ENCODE peak calls at places on chromosome 11, in eight cellular contexts. P is vagina, Q is GM23338, B is transverse colon, W is endothelial cell of umbilical vein, L is breast epithelium, G is Panc1, A is H1. Y is an unnamed sample.

GRCh38 chr11:114211444-114212122 is 84.6 kb upstream of the NNMT start:
- DNase-seq in L (no peak), B (no peak), G (no peak), A (no peak), P (no peak), W (no peak), Q (peak; percentile 38), Y (no peak)

GRCh38 chr11:3823303-3823702 is 14.9 kb downstream of the PGAP2 start:
- DNase-seq in B (no peak), A (no peak), G (no peak), P (no peak), L (no peak), Q (no peak), W (no peak), Y (no peak)

GRCh38 chr11:110855246-110855645 is 143.0 kb upstream of the ARHGAP20 start:
- DNase-seq in B (no peak), W (no peak), L (no peak), A (no peak), Q (no peak), P (no peak), G (no peak), Y (no peak)

GRCh38 chr11:117584056-117584830 is 212.8 kb downstream of the DSCAML1 start:
- DNase-seq in W (no peak), G (no peak), P (no peak), Q (no peak), L (peak; percentile 15), B (no peak), A (no peak), Y (no peak)

GRCh38 chr11:61816736-61817455 is at the start of gene FADS1:
- DNase-seq in A (peak; percentile 92), Q (peak; percentile 98), P (no peak), G (no peak), B (peak; percentile 83), L (no peak), W (peak; percentile 97), Y (peak; percentile 64)

GRCh38 chr11:60764879-60765278 is 8.2 kb downstream of the MS4A15 start:
- DNase-seq in B (no peak), A (no peak), Q (peak; percentile 40), P (no peak), L (peak; percentile 14), W (no peak), G (no peak), Y (no peak)

GRCh38 chr11:74543991-74544390 is 48.4 kb upstream of the POLD3 start:
- DNase-seq in B (no peak), P (no peak), G (no peak), L (no peak), W (no peak), A (no peak), Q (peak; percentile 35), Y (no peak)

GRCh38 chr11:14620027-14620511 is 23.5 kb upstream of the PDE3B start:
- DNase-seq in G (no peak), L (no peak), Q (no peak), W (no peak), B (peak; percentile 51), A (no peak), P (no peak), Y (no peak)

GRCh38 chr11:686451-687243 is 8.4 kb downstream of the DEAF1 start:
- DNase-seq in P (no peak), Q (no peak), L (no peak), A (no peak), G (no peak), B (no peak), W (no peak), Y (no peak)

GRCh38 chr11:34653851-34654490 is 33.1 kb downstream of the EHF start:
- DNase-seq in G (peak; percentile 82), A (no peak), L (no peak), B (peak; percentile 59), P (peak; percentile 88), Q (no peak), W (no peak), Y (peak; percentile 87)

GRCh38 chr11:116384407-116384806 is 388.4 kb downstream of the BUD13 start:
- DNase-seq in G (no peak), P (no peak), W (no peak), L (no peak), B (no peak), Q (no peak), A (no peak), Y (no peak)

GRCh38 chr11:100677796-100678195 is 9.3 kb upstream of the ARHGAP42 start:
- DNase-seq in Q (no peak), L (no peak), P (no peak), W (no peak), B (no peak), G (no peak), A (no peak), Y (no peak)

GRCh38 chr11:3008746-3009336 is 16.7 kb upstream of the NAP1L4 start:
- DNase-seq in L (no peak), Q (no peak), P (no peak), B (no peak), W (no peak), A (no peak), G (no peak), Y (no peak)

GRCh38 chr11:6736495-6737121 is 35.2 kb downstream of the OR2AG2 start:
- DNase-seq in L (no peak), B (no peak), G (no peak), P (no peak), Q (no peak), W (no peak), A (no peak), Y (no peak)

GRCh38 chr11:101453682-101454081 is 130.1 kb downstream of the TRPC6 start:
- DNase-seq in W (no peak), L (no peak), B (no peak), G (no peak), Q (no peak), A (no peak), P (no peak), Y (no peak)

GRCh38 chr11:129280027-129280811 is 88.1 kb upstream of the ARHGAP32 start:
- DNase-seq in Q (no peak), G (no peak), A (no peak), L (no peak), B (peak; percentile 8), P (no peak), W (no peak), Y (no peak)

GRCh38 chr11:64864473-64865285 is 13.7 kb downstream of the EHD1 start:
- DNase-seq in G (no peak), P (no peak), Q (no peak), W (peak; percentile 53), L (no peak), B (peak; percentile 66), A (no peak), Y (peak; percentile 32)

GRCh38 chr11:126834573-126834972 is 166.0 kb downstream of the KIRREL3 start:
- DNase-seq in P (no peak), A (no peak), Q (no peak), W (no peak), L (no peak), B (no peak), G (no peak), Y (no peak)

GRCh38 chr11:2880646-2881045 is 4.9 kb downstream of the CDKN1C start:
- DNase-seq in Q (no peak), B (no peak), A (no peak), G (no peak), P (no peak), W (no peak), L (no peak), Y (no peak)

GRCh38 chr11:125441648-125442410 is 54.2 kb downstream of the FEZ1 start:
- DNase-seq in L (no peak), P (no peak), G (no peak), W (no peak), A (no peak), Q (peak; percentile 83), B (no peak), Y (no peak)

GRCh38 chr11:12235549-12235944 is 125.2 kb downstream of the MICAL2 start:
- DNase-seq in P (no peak), A (no peak), W (no peak), G (no peak), B (no peak), L (no peak), Q (no peak), Y (no peak)

DNA sequence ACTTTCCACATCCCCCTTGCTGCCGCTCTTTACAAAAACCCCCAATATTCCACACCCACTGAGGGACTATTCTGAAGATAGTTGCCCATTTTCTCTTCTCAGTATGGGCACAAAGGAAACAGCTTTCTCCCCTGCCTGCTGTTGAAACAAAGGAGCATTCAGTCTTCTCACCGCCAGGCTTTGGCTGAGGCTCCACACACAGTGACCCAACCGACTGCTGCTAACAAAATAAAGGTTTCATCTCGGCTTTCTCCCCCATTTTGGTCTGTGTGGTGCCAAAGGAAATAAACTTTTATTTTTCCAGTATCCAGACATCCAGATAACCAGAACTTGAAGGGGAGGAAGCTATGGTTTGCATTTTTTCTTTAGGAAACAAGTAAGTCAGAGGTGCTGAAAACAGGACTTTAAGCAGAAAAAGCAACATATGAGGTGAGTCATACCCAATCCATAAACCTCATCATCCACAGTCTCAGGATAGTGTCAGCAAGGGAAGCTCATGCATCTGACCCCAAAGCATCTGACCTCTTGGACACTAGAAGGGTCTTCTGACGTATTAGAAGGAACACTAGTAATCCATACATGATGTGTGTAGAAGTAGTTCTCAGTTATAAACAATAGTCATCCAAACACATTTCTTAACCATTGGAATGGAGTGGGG is 6.4 kb downstream of the CLMP start:
- DNase-seq in Q (no peak), W (peak; percentile 73), G (no peak), L (no peak), P (no peak), B (no peak), A (no peak), Y (no peak)
- TF ChIP-seq POLR2AphosphoS5 in Q (no peak), W (no peak), G (no peak), L (no peak), P (no peak), B (no peak), A (no peak), Y (no peak)

DNA sequence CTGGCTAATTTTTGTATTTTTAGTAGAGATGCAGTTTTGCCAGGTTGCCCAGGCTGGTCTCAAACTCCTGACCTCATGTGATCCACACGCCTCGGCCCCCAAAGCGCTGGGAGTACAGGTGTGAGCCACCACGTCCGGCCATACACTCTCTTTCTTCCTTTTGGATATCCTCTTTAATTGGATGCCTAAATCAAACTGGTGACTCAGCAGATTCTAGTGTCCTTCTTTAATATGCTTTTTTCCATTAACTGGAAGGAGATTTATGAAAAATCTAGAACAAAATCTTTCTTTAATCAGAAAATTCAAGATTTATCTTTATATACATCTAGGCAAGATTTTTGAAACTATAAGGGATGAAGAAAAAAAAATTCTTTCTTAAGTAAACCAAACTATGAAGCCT is 969.3 kb upstream of the CCDC90B start:
- DNase-seq in B (no peak), G (no peak), W (no peak), A (no peak), P (no peak), L (no peak), Q (no peak), Y (no peak)
- H3K4me1 ChIP-seq in B (no peaks in the 10 kb centered on the region), G (no peaks in the 10 kb centered on the region), W (no peaks in the 10 kb centered on the region), A (no peaks in the 10 kb centered on the region), P (no peaks in the 10 kb centered on the region), L (no peaks in the 10 kb centered on the region), Q (no peaks in the 10 kb centered on the region), Y (no peaks in the 10 kb centered on the region)

GRCh38 chr11:69431136-69431535 is 50.3 kb upstream of the LINC01488 start:
- DNase-seq in B (no peak), A (no peak), L (no peak), W (no peak), P (no peak), Q (no peak), G (no peak), Y (no peak)
- H3K27ac ChIP-seq in B (no peak overlapping the region), A (no peak overlapping the region), L (no peak overlapping the region), W (no peak overlapping the region), P (no peak overlapping the region), Q (no peak overlapping the region), G (no peak overlapping the region), Y (no peak overlapping the region)

GRCh38 chr11:8092587-8093424 is 11.8 kb downstream of the TUB start:
- DNase-seq in W (peak; percentile 61), P (no peak), B (peak; percentile 63), L (peak; percentile 54), G (no peak), A (peak; percentile 71), Q (peak; percentile 92), Y (peak; percentile 43)
- TF ChIP-seq POLR2AphosphoS5 in W (no peak), P (no peak), B (no peak), L (no peak), G (no peak), A (peak; percentile 50), Q (no peak), Y (no peak)